ENCODE peak calls at places on chromosomes 4 and X, in eight cellular contexts. R, X, M, T, V, U, Q and P are unnamed samples.

GRCh38 chr4:136306361-136306760 is 1225.9 kb downstream of the PCDH18 start:
- DNase-seq in R (no peak), V (no peak), T (no peak), X (no peak), M (no peak), U (no peak), Q (no peak), P (no peak)

GRCh38 chr4:52883707-52884669 is 21.9 kb downstream of the RASL11B start:
- DNase-seq in R (no peak), V (no peak), U (no peak), T (no peak), M (no peak), Q (no peak), X (no peak), P (no peak)

GRCh38 chr4:108830509-108831244 is 67.8 kb upstream of the ETNPPL start:
- DNase-seq in R (no peak), U (no peak), Q (peak), T (no peak), V (peak), X (no peak), M (no peak), P (no peak)

GRCh38 chrX:100747090-100747489 is 15.2 kb upstream of the SYTL4 start:
- DNase-seq in V (no peak), X (no peak), T (no peak), U (no peak), M (no peak), R (no peak), Q (no peak), P (no peak)

GRCh38 chr4:173511787-173512361 is 18.2 kb downstream of the HAND2 start:
- DNase-seq in U (no peak), R (no peak), M (no peak), X (no peak), V (no peak), T (no peak), Q (no peak), P (no peak)

GRCh38 chrX:134010690-134011089 is 25.3 kb upstream of the GPC3 start:
- DNase-seq in X (no peak), V (no peak), Q (no peak), R (no peak), M (no peak), T (no peak), U (no peak), P (no peak)

GRCh38 chr4:180669637-180670036 is 1573.6 kb upstream of the TENM3 start:
- DNase-seq in V (no peak), T (no peak), M (no peak), U (no peak), Q (no peak), R (no peak), X (no peak), P (no peak)

GRCh38 chrX:154094833-154095232 is 2.7 kb downstream of the MECP2 start:
- DNase-seq in X (no peak), M (no peak), R (no peak), T (no peak), U (no peak), Q (no peak), V (no peak), P (no peak)

GRCh38 chrX:69615779-69616519 is at the start of gene EDA:
- DNase-seq in X (peak), U (peak), R (peak), M (peak), T (peak), V (peak), Q (peak), P (no peak)

GRCh38 chr4:87209696-87210095 is 10.7 kb downstream of the KLHL8 start:
- DNase-seq in U (no peak), Q (peak), V (no peak), T (no peak), M (no peak), R (no peak), X (no peak), P (no peak)

GRCh38 chr4:39124885-39125599 is 57.3 kb upstream of the WDR19 start:
- DNase-seq in V (no peak), U (no peak), X (no peak), Q (no peak), M (no peak), R (no peak), T (no peak), P (no peak)

GRCh38 chrX:12701625-12702024 is 89.6 kb upstream of the PRPS2 start:
- DNase-seq in M (no peak), Q (peak), V (peak), T (no peak), R (peak), U (peak), X (peak), P (no peak)

GRCh38 chrX:38192007-38192625 is 28.6 kb downstream of the SRPX start:
- DNase-seq in R (no peak), V (no peak), T (no peak), M (no peak), X (no peak), U (no peak), Q (no peak), P (no peak)

GRCh38 chrX:43706786-43707185 is 50.7 kb downstream of the MAOA start:
- DNase-seq in Q (no peak), T (no peak), X (no peak), V (no peak), U (no peak), R (no peak), M (no peak), P (no peak)

GRCh38 chr4:139825523-139826014 is 159.9 kb downstream of the MGST2 start:
- DNase-seq in T (no peak), U (peak), V (no peak), M (no peak), X (no peak), Q (no peak), R (no peak), P (no peak)

GRCh38 chrX:153474718-153475117 is 4.3 kb upstream of the HAUS7 start:
- DNase-seq in U (peak), T (peak), M (peak), X (peak), V (peak), R (no peak), Q (peak), P (no peak)

GRCh38 chr4:143441678-143442077 is 71.8 kb upstream of the SMARCA5 start:
- DNase-seq in R (no peak), T (no peak), M (no peak), X (no peak), U (no peak), V (no peak), Q (no peak), P (no peak)

GRCh38 chr4:137967480-137968190 is 274.5 kb downstream of the SLC7A11 start:
- DNase-seq in V (no peak), R (no peak), U (no peak), X (no peak), T (no peak), M (no peak), Q (no peak), P (no peak)

GRCh38 chr4:211033-211511 is 86.8 kb downstream of the ZNF718 start:
- DNase-seq in U (no peak), T (no peak), Q (no peak), M (no peak), X (no peak), R (no peak), V (no peak), P (no peak)